ENCODE peak calls at places on chromosomes 11 and 22, in nine cellular contexts. One of them, this sample, is unnamed.

GRCh38 chr11:88308576-88308975 is 29.0 kb downstream of the CTSC start:
- DNase-seq in T-cell: no peak
- DNase-seq in activated naive CD8-positive, alpha-beta T cell treated with anti-CD3 and anti-CD28 coated beads, Interleukin-2, amount 50 U/mL, for 16 hours: no peak
- DNase-seq in non-pigmented ciliary epithelial cell: no peak
- DNase-seq in MM.1S: no peak
- DNase-seq in kidney: no peak
- DNase-seq in ELF-1: peak; percentile 60
- DNase-seq in activated gamma-delta T cell: no peak
- DNase-seq in posterior cingulate gyrus: no peak
- DNase-seq in this sample: no peak

GRCh38 chr11:100031973-100032372 is 655.1 kb upstream of the ARHGAP42 start:
- DNase-seq in kidney: no peak
- DNase-seq in ELF-1: no peak
- DNase-seq in activated naive CD8-positive, alpha-beta T cell treated with anti-CD3 and anti-CD28 coated beads, Interleukin-2, amount 50 U/mL, for 16 hours: no peak
- DNase-seq in T-cell: no peak
- DNase-seq in MM.1S: no peak
- DNase-seq in non-pigmented ciliary epithelial cell: no peak
- DNase-seq in posterior cingulate gyrus: no peak
- DNase-seq in activated gamma-delta T cell: no peak
- DNase-seq in this sample: no peak

GRCh38 chr22:45805413-45805812 is 133.8 kb downstream of the ATXN10 start:
- DNase-seq in activated naive CD8-positive, alpha-beta T cell treated with anti-CD3 and anti-CD28 coated beads, Interleukin-2, amount 50 U/mL, for 16 hours: no peak
- DNase-seq in posterior cingulate gyrus: no peak
- DNase-seq in T-cell: no peak
- DNase-seq in activated gamma-delta T cell: no peak
- DNase-seq in non-pigmented ciliary epithelial cell: no peak
- DNase-seq in MM.1S: no peak
- DNase-seq in kidney: no peak
- DNase-seq in ELF-1: no peak
- DNase-seq in this sample: no peak

GRCh38 chr11:35031869-35032268 is 107.1 kb upstream of the CD44 start:
- DNase-seq in activated naive CD8-positive, alpha-beta T cell treated with anti-CD3 and anti-CD28 coated beads, Interleukin-2, amount 50 U/mL, for 16 hours: no peak
- DNase-seq in non-pigmented ciliary epithelial cell: no peak
- DNase-seq in kidney: no peak
- DNase-seq in posterior cingulate gyrus: no peak
- DNase-seq in ELF-1: peak; percentile 47
- DNase-seq in MM.1S: no peak
- DNase-seq in activated gamma-delta T cell: no peak
- DNase-seq in T-cell: no peak
- DNase-seq in this sample: no peak

GRCh38 chr11:17991799-17992433 is 20.9 kb downstream of the SERGEF start:
- DNase-seq in posterior cingulate gyrus: no peak
- DNase-seq in ELF-1: no peak
- DNase-seq in T-cell: peak; percentile 47
- DNase-seq in activated gamma-delta T cell: no peak
- DNase-seq in activated naive CD8-positive, alpha-beta T cell treated with anti-CD3 and anti-CD28 coated beads, Interleukin-2, amount 50 U/mL, for 16 hours: no peak
- DNase-seq in kidney: no peak
- DNase-seq in MM.1S: peak; percentile 51
- DNase-seq in non-pigmented ciliary epithelial cell: no peak
- DNase-seq in this sample: peak; percentile 48

GRCh38 chr11:62400760-62401159 is 18.1 kb upstream of the SCGB1A1 start:
- DNase-seq in non-pigmented ciliary epithelial cell: no peak
- DNase-seq in activated gamma-delta T cell: no peak
- DNase-seq in posterior cingulate gyrus: peak; percentile 56
- DNase-seq in T-cell: no peak
- DNase-seq in ELF-1: peak; percentile 82
- DNase-seq in MM.1S: no peak
- DNase-seq in activated naive CD8-positive, alpha-beta T cell treated with anti-CD3 and anti-CD28 coated beads, Interleukin-2, amount 50 U/mL, for 16 hours: no peak
- DNase-seq in kidney: peak; percentile 91
- DNase-seq in this sample: no peak

GRCh38 chr11:84969103-84969502 is 658.0 kb downstream of the DLG2 start:
- DNase-seq in activated naive CD8-positive, alpha-beta T cell treated with anti-CD3 and anti-CD28 coated beads, Interleukin-2, amount 50 U/mL, for 16 hours: no peak
- DNase-seq in kidney: no peak
- DNase-seq in MM.1S: no peak
- DNase-seq in non-pigmented ciliary epithelial cell: peak; percentile 79
- DNase-seq in ELF-1: peak; percentile 32
- DNase-seq in T-cell: no peak
- DNase-seq in activated gamma-delta T cell: no peak
- DNase-seq in posterior cingulate gyrus: no peak
- DNase-seq in this sample: no peak

GRCh38 chr11:129215506-129216245 is 23.6 kb upstream of the ARHGAP32 start:
- DNase-seq in non-pigmented ciliary epithelial cell: no peak
- DNase-seq in posterior cingulate gyrus: no peak
- DNase-seq in activated naive CD8-positive, alpha-beta T cell treated with anti-CD3 and anti-CD28 coated beads, Interleukin-2, amount 50 U/mL, for 16 hours: no peak
- DNase-seq in ELF-1: peak; percentile 93
- DNase-seq in MM.1S: no peak
- DNase-seq in T-cell: no peak
- DNase-seq in activated gamma-delta T cell: no peak
- DNase-seq in kidney: no peak
- DNase-seq in this sample: no peak

GRCh38 chr11:45180888-45181594 is 34.6 kb downstream of the PRDM11 start:
- DNase-seq in T-cell: no peak
- DNase-seq in posterior cingulate gyrus: no peak
- DNase-seq in ELF-1: peak; percentile 37
- DNase-seq in activated gamma-delta T cell: peak; percentile 21
- DNase-seq in non-pigmented ciliary epithelial cell: no peak
- DNase-seq in MM.1S: no peak
- DNase-seq in activated naive CD8-positive, alpha-beta T cell treated with anti-CD3 and anti-CD28 coated beads, Interleukin-2, amount 50 U/mL, for 16 hours: peak; percentile 22
- DNase-seq in kidney: peak; percentile 91
- DNase-seq in this sample: peak; percentile 35

GRCh38 chr11:115500547-115501503 is 3.4 kb downstream of the CADM1 start:
- DNase-seq in T-cell: no peak
- DNase-seq in posterior cingulate gyrus: peak; percentile 29
- DNase-seq in activated naive CD8-positive, alpha-beta T cell treated with anti-CD3 and anti-CD28 coated beads, Interleukin-2, amount 50 U/mL, for 16 hours: no peak
- DNase-seq in activated gamma-delta T cell: no peak
- DNase-seq in MM.1S: peak; percentile 10
- DNase-seq in non-pigmented ciliary epithelial cell: no peak
- DNase-seq in kidney: no peak
- DNase-seq in ELF-1: no peak
- DNase-seq in this sample: no peak

GRCh38 chr11:68436985-68437926 is 23.3 kb upstream of the PPP6R3 start:
- DNase-seq in kidney: no peak
- DNase-seq in MM.1S: no peak
- DNase-seq in activated gamma-delta T cell: no peak
- DNase-seq in T-cell: no peak
- DNase-seq in ELF-1: peak; percentile 37
- DNase-seq in activated naive CD8-positive, alpha-beta T cell treated with anti-CD3 and anti-CD28 coated beads, Interleukin-2, amount 50 U/mL, for 16 hours: no peak
- DNase-seq in posterior cingulate gyrus: no peak
- DNase-seq in non-pigmented ciliary epithelial cell: peak; percentile 38
- DNase-seq in this sample: peak; percentile 73

GRCh38 chr22:26589367-26589844 is 526 bp downstream of the TPST2 start:
- DNase-seq in T-cell: peak; percentile 21
- DNase-seq in posterior cingulate gyrus: no peak
- DNase-seq in ELF-1: no peak
- DNase-seq in non-pigmented ciliary epithelial cell: no peak
- DNase-seq in kidney: peak; percentile 81
- DNase-seq in activated gamma-delta T cell: peak; percentile 32
- DNase-seq in activated naive CD8-positive, alpha-beta T cell treated with anti-CD3 and anti-CD28 coated beads, Interleukin-2, amount 50 U/mL, for 16 hours: no peak
- DNase-seq in MM.1S: no peak
- DNase-seq in this sample: peak; percentile 28

GRCh38 chr22:43213066-43213465 is 26.1 kb upstream of the TTLL12 start:
- DNase-seq in activated gamma-delta T cell: no peak
- DNase-seq in activated naive CD8-positive, alpha-beta T cell treated with anti-CD3 and anti-CD28 coated beads, Interleukin-2, amount 50 U/mL, for 16 hours: no peak
- DNase-seq in posterior cingulate gyrus: no peak
- DNase-seq in non-pigmented ciliary epithelial cell: no peak
- DNase-seq in T-cell: no peak
- DNase-seq in ELF-1: peak; percentile 63
- DNase-seq in MM.1S: no peak
- DNase-seq in kidney: peak; percentile 50
- DNase-seq in this sample: no peak

GRCh38 chr11:129815596-129816461 is at the start of gene TMEM45B:
- DNase-seq in MM.1S: no peak
- DNase-seq in T-cell: no peak
- DNase-seq in posterior cingulate gyrus: no peak
- DNase-seq in non-pigmented ciliary epithelial cell: no peak
- DNase-seq in kidney: peak; percentile 90
- DNase-seq in activated naive CD8-positive, alpha-beta T cell treated with anti-CD3 and anti-CD28 coated beads, Interleukin-2, amount 50 U/mL, for 16 hours: no peak
- DNase-seq in ELF-1: peak; percentile 27
- DNase-seq in activated gamma-delta T cell: no peak
- DNase-seq in this sample: peak; percentile 53

GRCh38 chr11:68275721-68276488 is 4.1 kb upstream of the C11orf24 start:
- DNase-seq in kidney: no peak
- DNase-seq in posterior cingulate gyrus: no peak
- DNase-seq in ELF-1: no peak
- DNase-seq in MM.1S: no peak
- DNase-seq in non-pigmented ciliary epithelial cell: no peak
- DNase-seq in activated gamma-delta T cell: no peak
- DNase-seq in activated naive CD8-positive, alpha-beta T cell treated with anti-CD3 and anti-CD28 coated beads, Interleukin-2, amount 50 U/mL, for 16 hours: no peak
- DNase-seq in T-cell: no peak
- DNase-seq in this sample: no peak

GRCh38 chr11:61362542-61362875 is 335 bp downstream of the TMEM138 start:
- DNase-seq in ELF-1: no peak
- DNase-seq in activated naive CD8-positive, alpha-beta T cell treated with anti-CD3 and anti-CD28 coated beads, Interleukin-2, amount 50 U/mL, for 16 hours: no peak
- DNase-seq in activated gamma-delta T cell: no peak
- DNase-seq in non-pigmented ciliary epithelial cell: no peak
- DNase-seq in MM.1S: peak; percentile 45
- DNase-seq in posterior cingulate gyrus: no peak
- DNase-seq in T-cell: peak; percentile 48
- DNase-seq in kidney: no peak
- DNase-seq in this sample: no peak

GRCh38 chr11:115759622-115760527 is 255.7 kb upstream of the CADM1 start:
- DNase-seq in kidney: peak; percentile 67
- DNase-seq in activated naive CD8-positive, alpha-beta T cell treated with anti-CD3 and anti-CD28 coated beads, Interleukin-2, amount 50 U/mL, for 16 hours: no peak
- DNase-seq in posterior cingulate gyrus: no peak
- DNase-seq in activated gamma-delta T cell: no peak
- DNase-seq in T-cell: no peak
- DNase-seq in non-pigmented ciliary epithelial cell: no peak
- DNase-seq in ELF-1: peak; percentile 52
- DNase-seq in MM.1S: no peak
- DNase-seq in this sample: peak; percentile 79

GRCh38 chr22:23008887-23009286 is 61.4 kb upstream of the GNAZ start:
- DNase-seq in ELF-1: no peak
- DNase-seq in activated naive CD8-positive, alpha-beta T cell treated with anti-CD3 and anti-CD28 coated beads, Interleukin-2, amount 50 U/mL, for 16 hours: no peak
- DNase-seq in posterior cingulate gyrus: no peak
- DNase-seq in non-pigmented ciliary epithelial cell: no peak
- DNase-seq in activated gamma-delta T cell: no peak
- DNase-seq in kidney: no peak
- DNase-seq in MM.1S: no peak
- DNase-seq in T-cell: no peak
- DNase-seq in this sample: no peak

GRCh38 chr22:47599753-47600152 is 837.3 kb downstream of the TBC1D22A start:
- DNase-seq in kidney: no peak
- DNase-seq in MM.1S: no peak
- DNase-seq in activated naive CD8-positive, alpha-beta T cell treated with anti-CD3 and anti-CD28 coated beads, Interleukin-2, amount 50 U/mL, for 16 hours: no peak
- DNase-seq in activated gamma-delta T cell: no peak
- DNase-seq in posterior cingulate gyrus: no peak
- DNase-seq in T-cell: no peak
- DNase-seq in non-pigmented ciliary epithelial cell: no peak
- DNase-seq in ELF-1: no peak
- DNase-seq in this sample: no peak

GRCh38 chr11:116610190-116610589 is 162.6 kb downstream of the BUD13 start:
- DNase-seq in ELF-1: no peak
- DNase-seq in T-cell: no peak
- DNase-seq in activated naive CD8-positive, alpha-beta T cell treated with anti-CD3 and anti-CD28 coated beads, Interleukin-2, amount 50 U/mL, for 16 hours: no peak
- DNase-seq in posterior cingulate gyrus: no peak
- DNase-seq in kidney: no peak
- DNase-seq in non-pigmented ciliary epithelial cell: no peak
- DNase-seq in activated gamma-delta T cell: no peak
- DNase-seq in MM.1S: no peak
- DNase-seq in this sample: no peak

GRCh38 chr11:2276280-2276998 is 6.1 kb upstream of the ASCL2 start:
- DNase-seq in posterior cingulate gyrus: no peak
- DNase-seq in T-cell: no peak
- DNase-seq in MM.1S: no peak
- DNase-seq in activated gamma-delta T cell: no peak
- DNase-seq in ELF-1: no peak
- DNase-seq in non-pigmented ciliary epithelial cell: no peak
- DNase-seq in kidney: peak; percentile 49
- DNase-seq in activated naive CD8-positive, alpha-beta T cell treated with anti-CD3 and anti-CD28 coated beads, Interleukin-2, amount 50 U/mL, for 16 hours: no peak
- DNase-seq in this sample: no peak

GRCh38 chr11:117610901-117611300 is 186.1 kb downstream of the DSCAML1 start:
- DNase-seq in posterior cingulate gyrus: no peak
- DNase-seq in MM.1S: no peak
- DNase-seq in ELF-1: peak; percentile 85
- DNase-seq in non-pigmented ciliary epithelial cell: no peak
- DNase-seq in T-cell: no peak
- DNase-seq in activated naive CD8-positive, alpha-beta T cell treated with anti-CD3 and anti-CD28 coated beads, Interleukin-2, amount 50 U/mL, for 16 hours: no peak
- DNase-seq in kidney: no peak
- DNase-seq in activated gamma-delta T cell: no peak
- DNase-seq in this sample: no peak

GRCh38 chr11:32531528-32531927 is 52.1 kb upstream of the EIF3M start:
- DNase-seq in ELF-1: no peak
- DNase-seq in T-cell: no peak
- DNase-seq in posterior cingulate gyrus: no peak
- DNase-seq in activated naive CD8-positive, alpha-beta T cell treated with anti-CD3 and anti-CD28 coated beads, Interleukin-2, amount 50 U/mL, for 16 hours: no peak
- DNase-seq in MM.1S: no peak
- DNase-seq in non-pigmented ciliary epithelial cell: no peak
- DNase-seq in kidney: no peak
- DNase-seq in activated gamma-delta T cell: no peak
- DNase-seq in this sample: no peak

GRCh38 chr11:119107538-119108150 is 500 bp downstream of the C2CD2L start:
- DNase-seq in ELF-1: no peak
- DNase-seq in non-pigmented ciliary epithelial cell: no peak
- DNase-seq in posterior cingulate gyrus: no peak
- DNase-seq in activated gamma-delta T cell: no peak
- DNase-seq in T-cell: no peak
- DNase-seq in MM.1S: no peak
- DNase-seq in kidney: no peak
- DNase-seq in activated naive CD8-positive, alpha-beta T cell treated with anti-CD3 and anti-CD28 coated beads, Interleukin-2, amount 50 U/mL, for 16 hours: no peak
- DNase-seq in this sample: peak; percentile 44

GRCh38 chr22:30892286-30892685 is 76.3 kb downstream of the MORC2 start:
- DNase-seq in activated naive CD8-positive, alpha-beta T cell treated with anti-CD3 and anti-CD28 coated beads, Interleukin-2, amount 50 U/mL, for 16 hours: no peak
- DNase-seq in MM.1S: no peak
- DNase-seq in non-pigmented ciliary epithelial cell: no peak
- DNase-seq in ELF-1: no peak
- DNase-seq in T-cell: no peak
- DNase-seq in kidney: peak; percentile 53
- DNase-seq in posterior cingulate gyrus: no peak
- DNase-seq in activated gamma-delta T cell: no peak
- DNase-seq in this sample: no peak

GRCh38 chr22:25514436-25514835 is 50.0 kb upstream of the GRK3 start:
- DNase-seq in activated gamma-delta T cell: no peak
- DNase-seq in activated naive CD8-positive, alpha-beta T cell treated with anti-CD3 and anti-CD28 coated beads, Interleukin-2, amount 50 U/mL, for 16 hours: no peak
- DNase-seq in posterior cingulate gyrus: no peak
- DNase-seq in T-cell: no peak
- DNase-seq in ELF-1: peak; percentile 8
- DNase-seq in non-pigmented ciliary epithelial cell: no peak
- DNase-seq in kidney: no peak
- DNase-seq in MM.1S: no peak
- DNase-seq in this sample: no peak

GRCh38 chr11:116030697-116031331 is 526.6 kb upstream of the CADM1 start:
- DNase-seq in posterior cingulate gyrus: no peak
- DNase-seq in kidney: no peak
- DNase-seq in activated naive CD8-positive, alpha-beta T cell treated with anti-CD3 and anti-CD28 coated beads, Interleukin-2, amount 50 U/mL, for 16 hours: no peak
- DNase-seq in ELF-1: no peak
- DNase-seq in activated gamma-delta T cell: no peak
- DNase-seq in MM.1S: no peak
- DNase-seq in non-pigmented ciliary epithelial cell: no peak
- DNase-seq in T-cell: no peak
- DNase-seq in this sample: no peak

GRCh38 chr11:119382101-119382500 is 611 bp upstream of the USP2 start:
- DNase-seq in activated naive CD8-positive, alpha-beta T cell treated with anti-CD3 and anti-CD28 coated beads, Interleukin-2, amount 50 U/mL, for 16 hours: no peak
- DNase-seq in posterior cingulate gyrus: no peak
- DNase-seq in MM.1S: no peak
- DNase-seq in non-pigmented ciliary epithelial cell: no peak
- DNase-seq in activated gamma-delta T cell: no peak
- DNase-seq in ELF-1: no peak
- DNase-seq in kidney: no peak
- DNase-seq in T-cell: no peak
- DNase-seq in this sample: no peak

GRCh38 chr22:32079110-32080089 is 36.3 kb downstream of the SLC5A1 start:
- DNase-seq in activated gamma-delta T cell: no peak
- DNase-seq in ELF-1: peak; percentile 25
- DNase-seq in MM.1S: no peak
- DNase-seq in non-pigmented ciliary epithelial cell: peak; percentile 64
- DNase-seq in T-cell: no peak
- DNase-seq in activated naive CD8-positive, alpha-beta T cell treated with anti-CD3 and anti-CD28 coated beads, Interleukin-2, amount 50 U/mL, for 16 hours: no peak
- DNase-seq in posterior cingulate gyrus: no peak
- DNase-seq in kidney: no peak
- DNase-seq in this sample: no peak

This sample was measured in glutamatergic neuron.